ENCODE peak calls at places on chromosomes 7 and 10, in ten cellular contexts. N, L, T, X, S, Y, U, V, H and F are unnamed samples.
A peak's percentile ranks its signal among the peaks of the same experiment; 100 is the strongest.

GRCh38 chr10:7362451-7362850 is 48.4 kb downstream of the SFMBT2 start:
- DNase-seq in Y (no peak), X (no peak), S (no peak), N (no peak), H (peak; percentile 91), T (no peak), L (no peak), U (no peak), V (no peak), F (no peak)

GRCh38 chr7:42924223-42924877 is 7.6 kb downstream of the PSMA2 start:
- DNase-seq in N (no peak), S (no peak), X (no peak), T (no peak), L (no peak), U (no peak), Y (no peak), V (no peak), H (no peak), F (no peak)

GRCh38 chr7:156347132-156347531 is 293.4 kb upstream of the RNF32 start:
- DNase-seq in T (no peak), N (no peak), X (no peak), S (no peak), U (no peak), L (no peak), Y (no peak), H (no peak), V (no peak), F (no peak)

GRCh38 chr7:22900101-22900500 is 77.5 kb upstream of the TOMM7 start:
- DNase-seq in H (no peak), X (no peak), L (no peak), T (no peak), S (no peak), Y (no peak), V (no peak), U (no peak), N (no peak), F (no peak)

GRCh38 chr10:72387187-72387586 is 32.5 kb upstream of the DNAJB12 start:
- DNase-seq in Y (no peak), N (no peak), X (no peak), U (no peak), T (no peak), L (no peak), V (no peak), H (no peak), S (no peak), F (no peak)

GRCh38 chr10:24311888-24312287 is 103.0 kb downstream of the KIAA1217 start:
- DNase-seq in N (no peak), S (no peak), U (no peak), Y (no peak), H (no peak), V (no peak), L (no peak), X (no peak), T (no peak), F (no peak)

GRCh38 chr7:80324032-80324431 is 187.8 kb downstream of the GNAT3 start:
- DNase-seq in H (peak; percentile 83), L (no peak), Y (no peak), T (peak; percentile 4), U (no peak), N (peak; percentile 97), X (no peak), V (no peak), S (no peak), F (no peak)

GRCh38 chr10:84659027-84659426 is 330.6 kb downstream of the CCSER2 start:
- DNase-seq in H (no peak), S (no peak), Y (no peak), V (no peak), N (no peak), L (no peak), U (no peak), T (no peak), X (peak; percentile 38), F (no peak)

GRCh38 chr10:102611514-102612095 is 32.7 kb upstream of the TRIM8 start:
- DNase-seq in T (no peak), L (no peak), Y (no peak), H (peak; percentile 74), X (no peak), U (no peak), N (no peak), S (no peak), V (no peak), F (no peak)

GRCh38 chr7:76358053-76358477 is 726 bp downstream of the YWHAG start:
- DNase-seq in Y (peak; percentile 51), X (no peak), T (peak; percentile 28), V (peak; percentile 79), S (peak; percentile 78), H (peak; percentile 42), L (peak; percentile 34), U (no peak), N (no peak), F (no peak)

GRCh38 chr10:31317652-31318381 is 1.2 kb upstream of the ZEB1 start:
- DNase-seq in V (no peak), U (no peak), X (no peak), Y (no peak), T (no peak), N (no peak), H (no peak), L (no peak), S (no peak), F (no peak)

GRCh38 chr7:25553005-25553404 is 324.7 kb upstream of the NPVF start:
- DNase-seq in T (no peak), N (no peak), S (no peak), U (no peak), H (no peak), V (no peak), X (no peak), L (no peak), Y (peak; percentile 55), F (no peak)

GRCh38 chr7:157654350-157654749 is 317.5 kb downstream of the DNAJB6 start:
- DNase-seq in X (no peak), V (no peak), H (no peak), Y (no peak), U (no peak), N (no peak), S (no peak), T (no peak), L (no peak), F (no peak)

GRCh38 chr10:11913184-11913641 is 90.1 kb downstream of the PROSER2 start:
- DNase-seq in T (no peak), V (no peak), S (peak; percentile 69), N (no peak), L (no peak), X (no peak), Y (no peak), H (no peak), U (peak; percentile 38), F (no peak)

GRCh38 chr7:45217358-45217757 is 59.8 kb downstream of the RAMP3 start:
- DNase-seq in H (peak; percentile 27), U (peak; percentile 72), Y (no peak), T (peak; percentile 36), X (no peak), S (peak; percentile 81), N (no peak), V (no peak), L (no peak), F (no peak)

GRCh38 chr10:46541017-46541661 is 15.3 kb downstream of the GPRIN2 start:
- DNase-seq in N (no peak), V (no peak), U (peak; percentile 88), H (no peak), X (no peak), Y (no peak), T (no peak), S (peak; percentile 95), L (no peak), F (no peak)

GRCh38 chr10:95211606-95212279 is 17.7 kb downstream of the ACSM6 start:
- DNase-seq in S (no peak), T (no peak), V (no peak), L (no peak), N (no peak), H (peak; percentile 25), U (no peak), X (no peak), Y (no peak), F (no peak)

GRCh38 chr7:138603549-138604324 is 97.4 kb downstream of the SVOPL start:
- DNase-seq in U (no peak), S (no peak), V (no peak), Y (no peak), N (no peak), T (no peak), L (no peak), X (no peak), H (peak; percentile 27), F (no peak)

GRCh38 chr7:133575726-133576125 is 322.8 kb downstream of the EXOC4 start:
- DNase-seq in U (no peak), Y (peak; percentile 95), X (no peak), L (no peak), H (no peak), S (no peak), N (no peak), T (no peak), V (no peak), F (no peak)

GRCh38 chr7:152137476-152138025 is 112.1 kb downstream of the GALNT11 start:
- DNase-seq in U (no peak), Y (no peak), T (no peak), X (no peak), L (no peak), S (no peak), V (no peak), H (no peak), N (no peak), F (no peak)